ENCODE peak calls at places on chromosomes 6 and 20, in eight cellular contexts. X is astrocyte of the spinal cord; U is sigmoid colon; Z is CD8-positive, alpha-beta T cell; O is tibial nerve; A is PC-9; M is lower lobe of right lung; G is dorsolateral prefrontal cortex. P is an unnamed sample.
A peak's percentile ranks its signal among the peaks of the same experiment; 100 is the strongest.

GRCh38 chr6:28658475-28659249 is 133.0 kb downstream of the GPX5 start:
- DNase-seq in X (no peak), U (no peak), Z (no peak), O (no peak), A (no peak), M (no peak), G (no peak), P (no peak)

GRCh38 chr6:107061125-107062020 is 33.4 kb downstream of the MTRES1 start:
- DNase-seq in X (peak; percentile 24), U (no peak), Z (no peak), O (no peak), A (no peak), M (no peak), G (no peak), P (peak; percentile 42)

GRCh38 chr6:109595998-109596397 is 95.0 kb downstream of the AK9 start:
- DNase-seq in X (peak; percentile 5), U (no peak), Z (no peak), O (no peak), A (no peak), M (no peak), G (no peak), P (peak; percentile 52)

GRCh38 chr20:15930324-15931305 is 642.6 kb downstream of the KIF16B start:
- DNase-seq in X (peak; percentile 47), U (no peak), Z (no peak), O (peak; percentile 58), A (peak; percentile 95), M (no peak), G (no peak), P (peak; percentile 59)

GRCh38 chr20:32945710-32946221 is 58.5 kb downstream of the SUN5 start:
- DNase-seq in X (peak; percentile 22), U (no peak), Z (no peak), O (no peak), A (no peak), M (no peak), G (no peak), P (peak; percentile 41)

GRCh38 chr20:38838326-38838725 is 32.8 kb downstream of the PPP1R16B start:
- DNase-seq in X (no peak), U (no peak), Z (no peak), O (no peak), A (no peak), M (no peak), G (no peak), P (no peak)

GRCh38 chr6:83309344-83309743 is 116.2 kb downstream of the RWDD2A start:
- DNase-seq in X (no peak), U (no peak), Z (no peak), O (no peak), A (no peak), M (no peak), G (no peak), P (peak; percentile 65)

GRCh38 chr6:135419162-135419561 is 78.4 kb downstream of the AHI1 start:
- DNase-seq in X (peak; percentile 54), U (no peak), Z (no peak), O (no peak), A (peak; percentile 15), M (no peak), G (no peak), P (peak; percentile 3)

GRCh38 chr6:163900570-163900969 is 486.1 kb downstream of the QKI start:
- DNase-seq in X (peak; percentile 89), U (no peak), Z (no peak), O (no peak), A (no peak), M (no peak), G (no peak), P (no peak)

GRCh38 chr20:8304124-8304800 is 172.2 kb downstream of the PLCB1 start:
- DNase-seq in X (no peak), U (no peak), Z (no peak), O (no peak), A (no peak), M (no peak), G (no peak), P (no peak)

GRCh38 chr6:37168809-37169457 is 1.0 kb upstream of the PIM1 start:
- DNase-seq in X (no peak), U (no peak), Z (no peak), O (peak; percentile 34), A (peak; percentile 68), M (no peak), G (peak; percentile 75), P (peak; percentile 61)

GRCh38 chr20:57707849-57708693 is 1.7 kb downstream of the PMEPA1 start:
- DNase-seq in X (no peak), U (no peak), Z (no peak), O (no peak), A (no peak), M (no peak), G (no peak), P (peak; percentile 39)

GRCh38 chr6:52317841-52318581 is 33.5 kb upstream of the MCM3 start:
- DNase-seq in X (peak; percentile 44), U (no peak), Z (no peak), O (no peak), A (peak; percentile 68), M (no peak), G (no peak), P (peak; percentile 45)

GRCh38 chr6:152299336-152299735 is 337.8 kb downstream of the SYNE1 start:
- DNase-seq in X (no peak), U (no peak), Z (no peak), O (no peak), A (no peak), M (no peak), G (no peak), P (no peak)

GRCh38 chr20:2816583-2817340 is 598 bp downstream of the TMEM239 start:
- DNase-seq in X (no peak), U (no peak), Z (no peak), O (no peak), A (no peak), M (no peak), G (no peak), P (no peak)

GRCh38 chr6:169097336-169098052 is 156.2 kb downstream of the THBS2 start:
- DNase-seq in X (peak; percentile 99), U (no peak), Z (no peak), O (peak; percentile 35), A (no peak), M (no peak), G (no peak), P (no peak)

GRCh38 chr6:96899019-96899418 is 1.3 kb upstream of the NDUFAF4 start:
- DNase-seq in X (peak; percentile 66), U (no peak), Z (no peak), O (peak; percentile 46), A (peak; percentile 59), M (no peak), G (peak; percentile 41), P (peak; percentile 64)

GRCh38 chr20:21105429-21106170 is 558 bp downstream of the LINC00237 start:
- DNase-seq in X (no peak), U (no peak), Z (no peak), O (no peak), A (no peak), M (no peak), G (peak; percentile 10), P (peak; percentile 13)

GRCh38 chr6:84042603-84043002 is 9.0 kb downstream of the MRAP2 start:
- DNase-seq in X (no peak), U (no peak), Z (no peak), O (no peak), A (no peak), M (no peak), G (no peak), P (no peak)

GRCh38 chr20:19934792-19935491 is 82.2 kb upstream of the NAA20 start:
- DNase-seq in X (no peak), U (peak; percentile 79), Z (no peak), O (peak; percentile 63), A (peak; percentile 73), M (peak; percentile 71), G (peak; percentile 63), P (peak; percentile 83)

GRCh38 chr6:62640749-62641148 is 354.7 kb upstream of the KHDRBS2 start:
- DNase-seq in X (no peak), U (no peak), Z (no peak), O (no peak), A (no peak), M (no peak), G (no peak), P (no peak)

GRCh38 chr20:40232288-40232687 is 456.7 kb downstream of the MAFB start:
- DNase-seq in X (peak; percentile 1), U (no peak), Z (no peak), O (no peak), A (no peak), M (no peak), G (no peak), P (peak; percentile 33)
- TF ChIP-seq CTCF in X (no peak), U (no peak), Z (no peak), O (no peak), A (no peak), M (no peak), G (no peak), P (no peak)

GRCh38 chr6:148524976-148525375 is 182.3 kb downstream of the SASH1 start:
- DNase-seq in X (peak; percentile 90), U (no peak), Z (no peak), O (no peak), A (no peak), M (no peak), G (no peak), P (no peak)

GRCh38 chr6:148526145-148526544 is 183.5 kb downstream of the SASH1 start:
- DNase-seq in X (no peak), U (no peak), Z (no peak), O (no peak), A (no peak), M (no peak), G (no peak), P (no peak)

GRCh38 chr6:148523551-148523950 is 180.9 kb downstream of the SASH1 start:
- DNase-seq in X (no peak), U (no peak), Z (no peak), O (no peak), A (no peak), M (no peak), G (no peak), P (no peak)

GRCh38 chr6:148524509-148524908 is 181.9 kb downstream of the SASH1 start:
- DNase-seq in X (peak; percentile 89), U (no peak), Z (no peak), O (no peak), A (no peak), M (no peak), G (no peak), P (no peak)

GRCh38 chr6:148525453-148525852 is 182.8 kb downstream of the SASH1 start:
- DNase-seq in X (peak; percentile 90), U (no peak), Z (no peak), O (no peak), A (no peak), M (no peak), G (no peak), P (no peak)
- H3K4me3 ChIP-seq in X (peak overlapping the region; percentile 34), U (no peak overlapping the region), Z (no peak overlapping the region), O (no peak overlapping the region), A (no peak overlapping the region), M (no peak overlapping the region), G (no peak overlapping the region), P (no peak overlapping the region)

GRCh38 chr20:23320317-23320716 is 30.3 kb upstream of the NXT1 start:
- DNase-seq in X (no peak), U (no peak), Z (no peak), O (no peak), A (no peak), M (no peak), G (no peak), P (peak; percentile 26)
- TF ChIP-seq CTCF in X (peak; percentile 52), U (no peak), Z (no peak), O (peak; percentile 12), A (peak; percentile 63), M (peak; percentile 31), G (no peak), P (peak; percentile 45)

DNA sequence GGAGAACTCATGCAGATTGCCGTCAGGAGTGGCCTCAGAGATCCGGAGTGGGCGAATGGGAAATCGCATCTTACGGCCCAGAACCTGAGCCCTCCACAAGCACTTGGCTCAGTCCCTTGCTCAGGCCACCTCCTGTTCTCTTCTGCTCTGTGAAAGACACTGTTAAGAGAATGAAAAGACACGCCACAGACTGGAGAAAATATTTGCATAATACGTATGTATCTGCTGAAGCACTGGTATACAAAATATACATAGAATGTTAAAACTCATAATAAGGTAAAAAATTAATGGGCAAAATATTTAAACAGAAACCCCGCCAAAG is 838 bp upstream of the POM121L2 start:
- DNase-seq in X (no peak), U (no peak), Z (no peak), O (no peak), A (no peak), M (no peak), G (no peak), P (no peak)
- H3K4me3 ChIP-seq in X (peak overlapping the region; percentile 51), U (no peak overlapping the region), Z (peak overlapping the region; percentile 80), O (peak overlapping the region; percentile 47), A (peak overlapping the region; percentile 68), M (peak overlapping the region; percentile 61), G (peak overlapping the region; percentile 40), P (peak overlapping the region; percentile 67)

P was measured in epithelial cell of esophagus.